ENCODE peak calls at places on chromosomes 16 and 17, in five cellular contexts. One of them, this sample, is unnamed.

GRCh38 chr16:85416267-85417109 is 196.6 kb upstream of the GSE1 start:
- DNase-seq in NAMALWA: peak
- DNase-seq in activated gamma-delta T cell treated with anti-CD3 and anti-CD28 coated beads, Interleukin-2, amount 50 U/mL, for 16 hours: peak
- DNase-seq in aorta: peak
- DNase-seq in upper lobe of right lung: peak
- DNase-seq in this sample: no peak

GRCh38 chr16:87506423-87507350 is 13.9 kb upstream of the ZCCHC14 start:
- DNase-seq in NAMALWA: no peak
- DNase-seq in activated gamma-delta T cell treated with anti-CD3 and anti-CD28 coated beads, Interleukin-2, amount 50 U/mL, for 16 hours: no peak
- DNase-seq in aorta: no peak
- DNase-seq in upper lobe of right lung: peak
- DNase-seq in this sample: no peak

GRCh38 chr17:61496957-61497653 is 44.9 kb downstream of the TBX4 start:
- DNase-seq in NAMALWA: no peak
- DNase-seq in activated gamma-delta T cell treated with anti-CD3 and anti-CD28 coated beads, Interleukin-2, amount 50 U/mL, for 16 hours: no peak
- DNase-seq in aorta: no peak
- DNase-seq in upper lobe of right lung: no peak
- DNase-seq in this sample: no peak

GRCh38 chr17:36675250-36675649 is 73.9 kb downstream of the MRM1 start:
- DNase-seq in NAMALWA: no peak
- DNase-seq in activated gamma-delta T cell treated with anti-CD3 and anti-CD28 coated beads, Interleukin-2, amount 50 U/mL, for 16 hours: no peak
- DNase-seq in aorta: no peak
- DNase-seq in upper lobe of right lung: no peak
- DNase-seq in this sample: no peak

GRCh38 chr17:39092672-39093250 is 58.7 kb downstream of the PLXDC1 start:
- DNase-seq in NAMALWA: peak
- DNase-seq in activated gamma-delta T cell treated with anti-CD3 and anti-CD28 coated beads, Interleukin-2, amount 50 U/mL, for 16 hours: no peak
- DNase-seq in aorta: no peak
- DNase-seq in upper lobe of right lung: no peak
- DNase-seq in this sample: no peak

GRCh38 chr17:10149573-10150399 is 48.6 kb downstream of the GAS7 start:
- DNase-seq in NAMALWA: no peak
- DNase-seq in activated gamma-delta T cell treated with anti-CD3 and anti-CD28 coated beads, Interleukin-2, amount 50 U/mL, for 16 hours: peak
- DNase-seq in aorta: no peak
- DNase-seq in upper lobe of right lung: no peak
- DNase-seq in this sample: no peak

GRCh38 chr17:40070895-40071719 is 8.3 kb downstream of the THRA start:
- DNase-seq in NAMALWA: no peak
- DNase-seq in activated gamma-delta T cell treated with anti-CD3 and anti-CD28 coated beads, Interleukin-2, amount 50 U/mL, for 16 hours: no peak
- DNase-seq in aorta: peak
- DNase-seq in upper lobe of right lung: peak
- DNase-seq in this sample: no peak

GRCh38 chr16:13829712-13830304 is 90.1 kb upstream of the ERCC4 start:
- DNase-seq in NAMALWA: no peak
- DNase-seq in activated gamma-delta T cell treated with anti-CD3 and anti-CD28 coated beads, Interleukin-2, amount 50 U/mL, for 16 hours: no peak
- DNase-seq in aorta: no peak
- DNase-seq in upper lobe of right lung: no peak
- DNase-seq in this sample: no peak

GRCh38 chr17:75783069-75783783 is 1.4 kb upstream of the UNK start:
- DNase-seq in NAMALWA: peak
- DNase-seq in activated gamma-delta T cell treated with anti-CD3 and anti-CD28 coated beads, Interleukin-2, amount 50 U/mL, for 16 hours: no peak
- DNase-seq in aorta: no peak
- DNase-seq in upper lobe of right lung: no peak
- DNase-seq in this sample: peak

GRCh38 chr17:49715221-49715620 is 7.5 kb upstream of the SLC35B1 start:
- DNase-seq in NAMALWA: no peak
- DNase-seq in activated gamma-delta T cell treated with anti-CD3 and anti-CD28 coated beads, Interleukin-2, amount 50 U/mL, for 16 hours: peak
- DNase-seq in aorta: no peak
- DNase-seq in upper lobe of right lung: no peak
- DNase-seq in this sample: no peak

GRCh38 chr16:85321856-85322271 is 209.6 kb upstream of the CIBAR2 start:
- DNase-seq in NAMALWA: no peak
- DNase-seq in activated gamma-delta T cell treated with anti-CD3 and anti-CD28 coated beads, Interleukin-2, amount 50 U/mL, for 16 hours: no peak
- DNase-seq in aorta: peak
- DNase-seq in upper lobe of right lung: peak
- DNase-seq in this sample: peak

GRCh38 chr17:77471984-77472836 is 331.4 kb downstream of the SEC14L1 start:
- DNase-seq in NAMALWA: peak
- DNase-seq in activated gamma-delta T cell treated with anti-CD3 and anti-CD28 coated beads, Interleukin-2, amount 50 U/mL, for 16 hours: no peak
- DNase-seq in aorta: no peak
- DNase-seq in upper lobe of right lung: peak
- DNase-seq in this sample: peak

GRCh38 chr17:72414967-72415853 is 294.4 kb downstream of the SOX9 start:
- DNase-seq in NAMALWA: no peak
- DNase-seq in activated gamma-delta T cell treated with anti-CD3 and anti-CD28 coated beads, Interleukin-2, amount 50 U/mL, for 16 hours: no peak
- DNase-seq in aorta: no peak
- DNase-seq in upper lobe of right lung: no peak
- DNase-seq in this sample: no peak

GRCh38 chr16:88599092-88599733 is 29.0 kb downstream of the ZC3H18 start:
- DNase-seq in NAMALWA: no peak
- DNase-seq in activated gamma-delta T cell treated with anti-CD3 and anti-CD28 coated beads, Interleukin-2, amount 50 U/mL, for 16 hours: no peak
- DNase-seq in aorta: peak
- DNase-seq in upper lobe of right lung: peak
- DNase-seq in this sample: peak

GRCh38 chr17:43175213-43176118 is 4.5 kb downstream of the NBR1 start:
- DNase-seq in NAMALWA: no peak
- DNase-seq in activated gamma-delta T cell treated with anti-CD3 and anti-CD28 coated beads, Interleukin-2, amount 50 U/mL, for 16 hours: no peak
- DNase-seq in aorta: no peak
- DNase-seq in upper lobe of right lung: no peak
- DNase-seq in this sample: no peak

GRCh38 chr17:60293580-60294335 is 98.2 kb downstream of the USP32 start:
- DNase-seq in NAMALWA: no peak
- DNase-seq in activated gamma-delta T cell treated with anti-CD3 and anti-CD28 coated beads, Interleukin-2, amount 50 U/mL, for 16 hours: no peak
- DNase-seq in aorta: no peak
- DNase-seq in upper lobe of right lung: no peak
- DNase-seq in this sample: peak

GRCh38 chr17:37239690-37240344 is 136.0 kb upstream of the C17orf78 start:
- DNase-seq in NAMALWA: peak
- DNase-seq in activated gamma-delta T cell treated with anti-CD3 and anti-CD28 coated beads, Interleukin-2, amount 50 U/mL, for 16 hours: no peak
- DNase-seq in aorta: no peak
- DNase-seq in upper lobe of right lung: no peak
- DNase-seq in this sample: no peak

GRCh38 chr17:67544364-67544763 is 167.3 kb downstream of the PITPNC1 start:
- DNase-seq in NAMALWA: no peak
- DNase-seq in activated gamma-delta T cell treated with anti-CD3 and anti-CD28 coated beads, Interleukin-2, amount 50 U/mL, for 16 hours: no peak
- DNase-seq in aorta: no peak
- DNase-seq in upper lobe of right lung: no peak
- DNase-seq in this sample: no peak

GRCh38 chr16:30947533-30948086 is 1.3 kb upstream of the ORAI3 start:
- DNase-seq in NAMALWA: no peak
- DNase-seq in activated gamma-delta T cell treated with anti-CD3 and anti-CD28 coated beads, Interleukin-2, amount 50 U/mL, for 16 hours: no peak
- DNase-seq in aorta: no peak
- DNase-seq in upper lobe of right lung: no peak
- DNase-seq in this sample: no peak

GRCh38 chr17:81859906-81860755 is at the start of gene P4HB:
- DNase-seq in NAMALWA: no peak
- DNase-seq in activated gamma-delta T cell treated with anti-CD3 and anti-CD28 coated beads, Interleukin-2, amount 50 U/mL, for 16 hours: no peak
- DNase-seq in aorta: no peak
- DNase-seq in upper lobe of right lung: peak
- DNase-seq in this sample: no peak

GRCh38 chr17:45090711-45091110 is 29.6 kb downstream of the NMT1 start:
- DNase-seq in NAMALWA: no peak
- DNase-seq in activated gamma-delta T cell treated with anti-CD3 and anti-CD28 coated beads, Interleukin-2, amount 50 U/mL, for 16 hours: no peak
- DNase-seq in aorta: no peak
- DNase-seq in upper lobe of right lung: no peak
- DNase-seq in this sample: no peak

This sample was measured in hippocampal formation.